ENCODE peak calls at places on chromosomes 1 and 21, in eight cellular contexts. One of them, this sample, is unnamed.

GRCh38 chr1:174315239-174315638 is 132.5 kb upstream of the GPR52 start:
- DNase-seq in progenitor cell of endocrine pancreas: no peak
- DNase-seq in GM06990: no peak
- DNase-seq in ovary: no peak
- DNase-seq in fibroblast of pulmonary artery: no peak
- DNase-seq in PC-3: no peak
- DNase-seq in brain microvascular endothelial cell: no peak
- DNase-seq in mesothelial cell of epicardium: no peak
- DNase-seq in this sample: no peak

GRCh38 chr1:168709407-168709891 is 19.6 kb downstream of the DPT start:
- DNase-seq in progenitor cell of endocrine pancreas: no peak
- DNase-seq in brain microvascular endothelial cell: peak
- DNase-seq in mesothelial cell of epicardium: no peak
- DNase-seq in fibroblast of pulmonary artery: peak
- DNase-seq in GM06990: no peak
- DNase-seq in PC-3: no peak
- DNase-seq in ovary: no peak
- DNase-seq in this sample: no peak

GRCh38 chr1:213905315-213905714 is 82.5 kb upstream of the PROX1 start:
- DNase-seq in PC-3: no peak
- DNase-seq in brain microvascular endothelial cell: no peak
- DNase-seq in fibroblast of pulmonary artery: no peak
- DNase-seq in mesothelial cell of epicardium: no peak
- DNase-seq in GM06990: no peak
- DNase-seq in progenitor cell of endocrine pancreas: no peak
- DNase-seq in ovary: no peak
- DNase-seq in this sample: no peak

GRCh38 chr21:27805696-27806095 is 838.8 kb upstream of the ADAMTS5 start:
- DNase-seq in mesothelial cell of epicardium: no peak
- DNase-seq in brain microvascular endothelial cell: no peak
- DNase-seq in progenitor cell of endocrine pancreas: no peak
- DNase-seq in GM06990: no peak
- DNase-seq in PC-3: no peak
- DNase-seq in ovary: no peak
- DNase-seq in fibroblast of pulmonary artery: no peak
- DNase-seq in this sample: no peak

GRCh38 chr1:17731460-17731859 is 23.7 kb upstream of the ACTL8 start:
- DNase-seq in PC-3: no peak
- DNase-seq in mesothelial cell of epicardium: no peak
- DNase-seq in ovary: no peak
- DNase-seq in brain microvascular endothelial cell: no peak
- DNase-seq in fibroblast of pulmonary artery: no peak
- DNase-seq in GM06990: no peak
- DNase-seq in progenitor cell of endocrine pancreas: no peak
- DNase-seq in this sample: no peak

GRCh38 chr1:26190373-26190987 is at the start of gene CATSPER4:
- DNase-seq in ovary: no peak
- DNase-seq in GM06990: no peak
- DNase-seq in brain microvascular endothelial cell: no peak
- DNase-seq in fibroblast of pulmonary artery: peak
- DNase-seq in mesothelial cell of epicardium: no peak
- DNase-seq in PC-3: no peak
- DNase-seq in progenitor cell of endocrine pancreas: no peak
- DNase-seq in this sample: no peak

GRCh38 chr1:66058558-66058957 is 265.9 kb downstream of the PDE4B start:
- DNase-seq in mesothelial cell of epicardium: no peak
- DNase-seq in brain microvascular endothelial cell: no peak
- DNase-seq in PC-3: no peak
- DNase-seq in ovary: no peak
- DNase-seq in GM06990: no peak
- DNase-seq in progenitor cell of endocrine pancreas: no peak
- DNase-seq in fibroblast of pulmonary artery: no peak
- DNase-seq in this sample: no peak

GRCh38 chr1:230877139-230877923 is 9.0 kb upstream of the C1orf198 start:
- DNase-seq in brain microvascular endothelial cell: peak
- DNase-seq in ovary: no peak
- DNase-seq in progenitor cell of endocrine pancreas: no peak
- DNase-seq in GM06990: no peak
- DNase-seq in fibroblast of pulmonary artery: no peak
- DNase-seq in mesothelial cell of epicardium: no peak
- DNase-seq in PC-3: no peak
- DNase-seq in this sample: no peak

GRCh38 chr1:166305371-166305770 is 138.6 kb upstream of the FAM78B start:
- DNase-seq in GM06990: no peak
- DNase-seq in progenitor cell of endocrine pancreas: no peak
- DNase-seq in brain microvascular endothelial cell: no peak
- DNase-seq in mesothelial cell of epicardium: no peak
- DNase-seq in ovary: no peak
- DNase-seq in PC-3: no peak
- DNase-seq in fibroblast of pulmonary artery: no peak
- DNase-seq in this sample: no peak

GRCh38 chr1:99548924-99549605 is 96.8 kb upstream of the PALMD start:
- DNase-seq in brain microvascular endothelial cell: peak
- DNase-seq in GM06990: no peak
- DNase-seq in progenitor cell of endocrine pancreas: no peak
- DNase-seq in PC-3: no peak
- DNase-seq in fibroblast of pulmonary artery: peak
- DNase-seq in mesothelial cell of epicardium: no peak
- DNase-seq in ovary: no peak
- DNase-seq in this sample: no peak

GRCh38 chr1:93079685-93080141 is 630 bp downstream of the MTF2 start:
- DNase-seq in progenitor cell of endocrine pancreas: peak
- DNase-seq in ovary: peak
- DNase-seq in mesothelial cell of epicardium: peak
- DNase-seq in brain microvascular endothelial cell: no peak
- DNase-seq in GM06990: peak
- DNase-seq in PC-3: peak
- DNase-seq in fibroblast of pulmonary artery: no peak
- DNase-seq in this sample: no peak

GRCh38 chr1:44632511-44633072 is 41.7 kb downstream of the TMEM53 start:
- DNase-seq in brain microvascular endothelial cell: peak
- DNase-seq in mesothelial cell of epicardium: no peak
- DNase-seq in GM06990: no peak
- DNase-seq in fibroblast of pulmonary artery: peak
- DNase-seq in progenitor cell of endocrine pancreas: no peak
- DNase-seq in PC-3: no peak
- DNase-seq in ovary: no peak
- DNase-seq in this sample: no peak

GRCh38 chr1:190478193-190479007 is 736 bp upstream of the BRINP3 start:
- DNase-seq in mesothelial cell of epicardium: no peak
- DNase-seq in PC-3: peak
- DNase-seq in brain microvascular endothelial cell: no peak
- DNase-seq in progenitor cell of endocrine pancreas: no peak
- DNase-seq in fibroblast of pulmonary artery: peak
- DNase-seq in ovary: peak
- DNase-seq in GM06990: no peak
- DNase-seq in this sample: no peak

GRCh38 chr1:35326228-35326627 is 57.7 kb downstream of the ZMYM4 start:
- DNase-seq in PC-3: peak
- DNase-seq in progenitor cell of endocrine pancreas: no peak
- DNase-seq in fibroblast of pulmonary artery: no peak
- DNase-seq in mesothelial cell of epicardium: no peak
- DNase-seq in brain microvascular endothelial cell: no peak
- DNase-seq in ovary: no peak
- DNase-seq in GM06990: no peak
- DNase-seq in this sample: no peak

GRCh38 chr1:48080343-48081255 is 83.4 kb upstream of the TRABD2B start:
- DNase-seq in ovary: no peak
- DNase-seq in progenitor cell of endocrine pancreas: no peak
- DNase-seq in brain microvascular endothelial cell: no peak
- DNase-seq in PC-3: no peak
- DNase-seq in GM06990: no peak
- DNase-seq in mesothelial cell of epicardium: no peak
- DNase-seq in fibroblast of pulmonary artery: no peak
- DNase-seq in this sample: no peak

GRCh38 chr1:232950197-232950918 is at the start of gene NTPCR:
- DNase-seq in progenitor cell of endocrine pancreas: peak
- DNase-seq in brain microvascular endothelial cell: peak
- DNase-seq in fibroblast of pulmonary artery: peak
- DNase-seq in mesothelial cell of epicardium: peak
- DNase-seq in ovary: peak
- DNase-seq in GM06990: peak
- DNase-seq in PC-3: peak
- DNase-seq in this sample: peak
- TF ChIP-seq CTCF in progenitor cell of endocrine pancreas: no peak
- TF ChIP-seq CTCF in brain microvascular endothelial cell: peak
- TF ChIP-seq CTCF in fibroblast of pulmonary artery: no peak
- TF ChIP-seq CTCF in mesothelial cell of epicardium: no peak
- TF ChIP-seq CTCF in ovary: no peak
- TF ChIP-seq CTCF in GM06990: no peak
- TF ChIP-seq CTCF in PC-3: peak
- TF ChIP-seq CTCF in this sample: peak

DNA sequence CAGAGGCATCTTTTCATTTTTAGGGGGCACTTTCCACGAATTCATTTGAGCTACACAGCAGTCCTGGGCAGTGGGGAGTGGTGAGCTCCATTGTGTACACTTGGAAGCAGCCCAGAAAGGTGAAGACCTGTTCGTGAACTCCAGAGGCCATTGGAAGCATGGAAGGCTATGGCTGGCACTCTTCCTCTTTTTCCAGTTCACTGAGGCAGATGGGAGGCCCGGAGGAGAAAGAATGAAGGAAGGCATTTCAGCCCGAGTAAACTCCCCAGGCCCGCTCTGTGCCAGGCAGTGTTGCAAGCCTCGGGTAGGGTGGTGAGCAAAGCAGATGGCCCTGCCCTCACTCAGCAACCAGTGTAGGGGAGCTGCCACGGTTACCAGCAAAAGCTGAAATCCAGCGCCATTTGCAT is 673 bp upstream of the DHCR24 start:
- DNase-seq in fibroblast of pulmonary artery: peak
- DNase-seq in mesothelial cell of epicardium: peak
- DNase-seq in PC-3: no peak
- DNase-seq in GM06990: no peak
- DNase-seq in brain microvascular endothelial cell: no peak
- DNase-seq in ovary: peak
- DNase-seq in progenitor cell of endocrine pancreas: no peak
- DNase-seq in this sample: no peak
- TF ChIP-seq CTCF in fibroblast of pulmonary artery: no peak
- TF ChIP-seq CTCF in mesothelial cell of epicardium: no peak
- TF ChIP-seq CTCF in PC-3: no peak
- TF ChIP-seq CTCF in GM06990: no peak
- TF ChIP-seq CTCF in brain microvascular endothelial cell: no peak
- TF ChIP-seq CTCF in ovary: no peak
- TF ChIP-seq CTCF in progenitor cell of endocrine pancreas: no peak
- TF ChIP-seq CTCF in this sample: no peak

GRCh38 chr1:224433671-224434446 is 738 bp downstream of the WDR26 start:
- DNase-seq in fibroblast of pulmonary artery: peak
- DNase-seq in ovary: peak
- DNase-seq in progenitor cell of endocrine pancreas: no peak
- DNase-seq in mesothelial cell of epicardium: peak
- DNase-seq in PC-3: no peak
- DNase-seq in brain microvascular endothelial cell: peak
- DNase-seq in GM06990: peak
- DNase-seq in this sample: no peak

GRCh38 chr1:224433041-224433670 is 1.4 kb downstream of the WDR26 start:
- DNase-seq in PC-3: no peak
- DNase-seq in brain microvascular endothelial cell: peak
- DNase-seq in ovary: no peak
- DNase-seq in mesothelial cell of epicardium: no peak
- DNase-seq in GM06990: no peak
- DNase-seq in progenitor cell of endocrine pancreas: no peak
- DNase-seq in fibroblast of pulmonary artery: peak
- DNase-seq in this sample: no peak

GRCh38 chr1:224434447-224435317 is at the start of gene WDR26:
- DNase-seq in brain microvascular endothelial cell: peak
- DNase-seq in fibroblast of pulmonary artery: peak
- DNase-seq in ovary: peak
- DNase-seq in PC-3: peak
- DNase-seq in GM06990: peak
- DNase-seq in progenitor cell of endocrine pancreas: peak
- DNase-seq in mesothelial cell of epicardium: peak
- DNase-seq in this sample: peak

GRCh38 chr1:224435318-224435763 is 744 bp upstream of the WDR26 start:
- DNase-seq in GM06990: no peak
- DNase-seq in mesothelial cell of epicardium: no peak
- DNase-seq in PC-3: peak
- DNase-seq in fibroblast of pulmonary artery: peak
- DNase-seq in ovary: no peak
- DNase-seq in progenitor cell of endocrine pancreas: no peak
- DNase-seq in brain microvascular endothelial cell: peak
- DNase-seq in this sample: no peak

DNA sequence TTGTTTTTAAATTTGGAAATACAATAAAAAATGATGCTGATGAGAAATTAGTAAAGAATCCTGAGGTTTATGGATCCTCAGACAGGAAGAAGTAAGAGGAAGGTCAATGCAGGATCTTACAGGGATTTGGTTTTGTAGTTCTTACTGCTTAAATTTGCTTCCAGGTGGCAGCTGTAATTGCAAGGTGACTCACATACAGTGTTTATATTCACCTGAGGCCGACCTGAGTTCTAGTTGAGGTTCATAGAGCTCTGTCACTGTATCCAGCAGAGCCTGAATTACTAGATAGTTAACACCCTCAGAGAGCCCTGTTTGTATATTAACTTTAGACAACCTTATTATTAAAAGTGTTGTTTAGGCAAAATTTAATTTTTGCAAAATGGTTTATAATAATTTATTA is 1.4 kb upstream of the WDR26 start:
- DNase-seq in fibroblast of pulmonary artery: no peak
- DNase-seq in mesothelial cell of epicardium: no peak
- DNase-seq in PC-3: peak
- DNase-seq in brain microvascular endothelial cell: no peak
- DNase-seq in GM06990: no peak
- DNase-seq in progenitor cell of endocrine pancreas: no peak
- DNase-seq in ovary: no peak
- DNase-seq in this sample: no peak
- TF ChIP-seq CTCF in fibroblast of pulmonary artery: no peak
- TF ChIP-seq CTCF in mesothelial cell of epicardium: no peak
- TF ChIP-seq CTCF in PC-3: no peak
- TF ChIP-seq CTCF in brain microvascular endothelial cell: no peak
- TF ChIP-seq CTCF in GM06990: no peak
- TF ChIP-seq CTCF in progenitor cell of endocrine pancreas: no peak
- TF ChIP-seq CTCF in ovary: no peak
- TF ChIP-seq CTCF in this sample: no peak

GRCh38 chr1:30084909-30085571 is 638.3 kb downstream of the MATN1 start:
- DNase-seq in fibroblast of pulmonary artery: no peak
- DNase-seq in ovary: no peak
- DNase-seq in brain microvascular endothelial cell: no peak
- DNase-seq in mesothelial cell of epicardium: no peak
- DNase-seq in PC-3: no peak
- DNase-seq in progenitor cell of endocrine pancreas: no peak
- DNase-seq in GM06990: no peak
- DNase-seq in this sample: no peak

GRCh38 chr1:30088594-30089556 is 634.5 kb downstream of the MATN1 start:
- DNase-seq in fibroblast of pulmonary artery: no peak
- DNase-seq in progenitor cell of endocrine pancreas: no peak
- DNase-seq in ovary: no peak
- DNase-seq in mesothelial cell of epicardium: peak
- DNase-seq in PC-3: no peak
- DNase-seq in brain microvascular endothelial cell: no peak
- DNase-seq in GM06990: no peak
- DNase-seq in this sample: no peak

GRCh38 chr1:30090421-30090820 is 633.0 kb downstream of the MATN1 start:
- DNase-seq in fibroblast of pulmonary artery: no peak
- DNase-seq in PC-3: no peak
- DNase-seq in ovary: no peak
- DNase-seq in progenitor cell of endocrine pancreas: no peak
- DNase-seq in GM06990: no peak
- DNase-seq in brain microvascular endothelial cell: no peak
- DNase-seq in mesothelial cell of epicardium: no peak
- DNase-seq in this sample: no peak

GRCh38 chr1:30085814-30086770 is 637.3 kb downstream of the MATN1 start:
- DNase-seq in GM06990: peak
- DNase-seq in ovary: peak
- DNase-seq in fibroblast of pulmonary artery: peak
- DNase-seq in brain microvascular endothelial cell: peak
- DNase-seq in mesothelial cell of epicardium: peak
- DNase-seq in progenitor cell of endocrine pancreas: peak
- DNase-seq in PC-3: peak
- DNase-seq in this sample: no peak

GRCh38 chr1:30087465-30087864 is 635.9 kb downstream of the MATN1 start:
- DNase-seq in brain microvascular endothelial cell: no peak
- DNase-seq in progenitor cell of endocrine pancreas: no peak
- DNase-seq in ovary: no peak
- DNase-seq in GM06990: no peak
- DNase-seq in mesothelial cell of epicardium: no peak
- DNase-seq in PC-3: peak
- DNase-seq in fibroblast of pulmonary artery: no peak
- DNase-seq in this sample: no peak
- TF ChIP-seq CTCF in brain microvascular endothelial cell: peak
- TF ChIP-seq CTCF in progenitor cell of endocrine pancreas: peak
- TF ChIP-seq CTCF in ovary: no peak
- TF ChIP-seq CTCF in GM06990: peak
- TF ChIP-seq CTCF in mesothelial cell of epicardium: no peak
- TF ChIP-seq CTCF in PC-3: peak
- TF ChIP-seq CTCF in fibroblast of pulmonary artery: peak
- TF ChIP-seq CTCF in this sample: peak

This sample was measured in osteocyte.